ENCODE peak calls at places on chromosomes 5 and 9, in eight cellular contexts. One of them, this sample, is unnamed.

GRCh38 chr5:143432658-143433239 is 29.3 kb upstream of the NR3C1 start:
- DNase-seq in CD8-positive, alpha-beta T cell: no peak
- DNase-seq in foreskin fibroblast: no peak
- DNase-seq in endothelial cell of umbilical vein: no peak
- DNase-seq in epithelial cell of esophagus: no peak
- DNase-seq in BE2C: no peak
- DNase-seq in sigmoid colon: no peak
- DNase-seq in colonic mucosa: no peak
- DNase-seq in this sample: peak

GRCh38 chr9:31302620-31303418 is 1081.6 kb upstream of the ACO1 start:
- DNase-seq in CD8-positive, alpha-beta T cell: no peak
- DNase-seq in foreskin fibroblast: no peak
- DNase-seq in endothelial cell of umbilical vein: no peak
- DNase-seq in epithelial cell of esophagus: no peak
- DNase-seq in BE2C: no peak
- DNase-seq in sigmoid colon: no peak
- DNase-seq in colonic mucosa: no peak
- DNase-seq in this sample: no peak

GRCh38 chr5:66769030-66769733 is 173.0 kb downstream of the MAST4 start:
- DNase-seq in CD8-positive, alpha-beta T cell: no peak
- DNase-seq in foreskin fibroblast: no peak
- DNase-seq in endothelial cell of umbilical vein: no peak
- DNase-seq in epithelial cell of esophagus: no peak
- DNase-seq in BE2C: no peak
- DNase-seq in sigmoid colon: no peak
- DNase-seq in colonic mucosa: no peak
- DNase-seq in this sample: no peak

GRCh38 chr9:128728298-128728697 is 4.4 kb upstream of the ZDHHC12 start:
- DNase-seq in CD8-positive, alpha-beta T cell: no peak
- DNase-seq in foreskin fibroblast: no peak
- DNase-seq in endothelial cell of umbilical vein: no peak
- DNase-seq in epithelial cell of esophagus: no peak
- DNase-seq in BE2C: no peak
- DNase-seq in sigmoid colon: no peak
- DNase-seq in colonic mucosa: no peak
- DNase-seq in this sample: no peak

GRCh38 chr5:177429248-177430045 is 3.0 kb downstream of the GRK6 start:
- DNase-seq in CD8-positive, alpha-beta T cell: peak
- DNase-seq in foreskin fibroblast: no peak
- DNase-seq in endothelial cell of umbilical vein: no peak
- DNase-seq in epithelial cell of esophagus: no peak
- DNase-seq in BE2C: no peak
- DNase-seq in sigmoid colon: peak
- DNase-seq in colonic mucosa: peak
- DNase-seq in this sample: no peak

GRCh38 chr5:95075079-95075478 is 209.8 kb downstream of the MCTP1 start:
- DNase-seq in CD8-positive, alpha-beta T cell: no peak
- DNase-seq in foreskin fibroblast: no peak
- DNase-seq in endothelial cell of umbilical vein: no peak
- DNase-seq in epithelial cell of esophagus: no peak
- DNase-seq in BE2C: no peak
- DNase-seq in sigmoid colon: no peak
- DNase-seq in colonic mucosa: no peak
- DNase-seq in this sample: no peak

GRCh38 chr9:111839387-111839786 is 44.6 kb upstream of the SHOC1 start:
- DNase-seq in CD8-positive, alpha-beta T cell: no peak
- DNase-seq in foreskin fibroblast: peak
- DNase-seq in endothelial cell of umbilical vein: peak
- DNase-seq in epithelial cell of esophagus: no peak
- DNase-seq in BE2C: no peak
- DNase-seq in sigmoid colon: peak
- DNase-seq in colonic mucosa: no peak
- DNase-seq in this sample: no peak

GRCh38 chr9:125820100-125820804 is 73.1 kb downstream of the PBX3 start:
- DNase-seq in CD8-positive, alpha-beta T cell: no peak
- DNase-seq in foreskin fibroblast: no peak
- DNase-seq in endothelial cell of umbilical vein: no peak
- DNase-seq in epithelial cell of esophagus: no peak
- DNase-seq in BE2C: no peak
- DNase-seq in sigmoid colon: no peak
- DNase-seq in colonic mucosa: no peak
- DNase-seq in this sample: no peak

GRCh38 chr9:88722753-88723152 is 187.8 kb downstream of the NXNL2 start:
- DNase-seq in CD8-positive, alpha-beta T cell: no peak
- DNase-seq in foreskin fibroblast: no peak
- DNase-seq in endothelial cell of umbilical vein: peak
- DNase-seq in epithelial cell of esophagus: peak
- DNase-seq in BE2C: no peak
- DNase-seq in sigmoid colon: no peak
- DNase-seq in colonic mucosa: no peak
- DNase-seq in this sample: no peak

GRCh38 chr5:102599289-102599688 is 100.5 kb upstream of the SLCO6A1 start:
- DNase-seq in CD8-positive, alpha-beta T cell: no peak
- DNase-seq in foreskin fibroblast: no peak
- DNase-seq in endothelial cell of umbilical vein: no peak
- DNase-seq in epithelial cell of esophagus: no peak
- DNase-seq in BE2C: no peak
- DNase-seq in sigmoid colon: no peak
- DNase-seq in colonic mucosa: no peak
- DNase-seq in this sample: no peak

GRCh38 chr9:130116346-130116745 is 55.9 kb upstream of the NCS1 start:
- DNase-seq in CD8-positive, alpha-beta T cell: no peak
- DNase-seq in foreskin fibroblast: no peak
- DNase-seq in endothelial cell of umbilical vein: no peak
- DNase-seq in epithelial cell of esophagus: no peak
- DNase-seq in BE2C: no peak
- DNase-seq in sigmoid colon: no peak
- DNase-seq in colonic mucosa: no peak
- DNase-seq in this sample: no peak

GRCh38 chr5:150166193-150167162 is at the start of gene CDX1:
- DNase-seq in CD8-positive, alpha-beta T cell: no peak
- DNase-seq in foreskin fibroblast: no peak
- DNase-seq in endothelial cell of umbilical vein: no peak
- DNase-seq in epithelial cell of esophagus: no peak
- DNase-seq in BE2C: no peak
- DNase-seq in sigmoid colon: no peak
- DNase-seq in colonic mucosa: peak
- DNase-seq in this sample: no peak

GRCh38 chr5:154378134-154378533 is 67.7 kb upstream of the SAP30L start:
- DNase-seq in CD8-positive, alpha-beta T cell: no peak
- DNase-seq in foreskin fibroblast: no peak
- DNase-seq in endothelial cell of umbilical vein: no peak
- DNase-seq in epithelial cell of esophagus: no peak
- DNase-seq in BE2C: no peak
- DNase-seq in sigmoid colon: no peak
- DNase-seq in colonic mucosa: no peak
- DNase-seq in this sample: no peak

GRCh38 chr9:12640866-12641636 is 52.1 kb upstream of the TYRP1 start:
- DNase-seq in CD8-positive, alpha-beta T cell: no peak
- DNase-seq in foreskin fibroblast: no peak
- DNase-seq in endothelial cell of umbilical vein: no peak
- DNase-seq in epithelial cell of esophagus: no peak
- DNase-seq in BE2C: no peak
- DNase-seq in sigmoid colon: no peak
- DNase-seq in colonic mucosa: no peak
- DNase-seq in this sample: no peak
- TF ChIP-seq CTCF in CD8-positive, alpha-beta T cell: no peak
- TF ChIP-seq CTCF in foreskin fibroblast: no peak
- TF ChIP-seq CTCF in endothelial cell of umbilical vein: no peak
- TF ChIP-seq CTCF in epithelial cell of esophagus: no peak
- TF ChIP-seq CTCF in BE2C: peak
- TF ChIP-seq CTCF in sigmoid colon: no peak
- TF ChIP-seq CTCF in colonic mucosa: no peak
- TF ChIP-seq CTCF in this sample: no peak

GRCh38 chr5:10567181-10567591 is 3.3 kb downstream of the ANKRD33B start:
- DNase-seq in CD8-positive, alpha-beta T cell: no peak
- DNase-seq in foreskin fibroblast: no peak
- DNase-seq in endothelial cell of umbilical vein: no peak
- DNase-seq in epithelial cell of esophagus: no peak
- DNase-seq in BE2C: no peak
- DNase-seq in sigmoid colon: no peak
- DNase-seq in colonic mucosa: no peak
- DNase-seq in this sample: no peak
- H3K4me3 ChIP-seq in CD8-positive, alpha-beta T cell: no peak
- H3K4me3 ChIP-seq in foreskin fibroblast: peak
- H3K4me3 ChIP-seq in endothelial cell of umbilical vein: no peak
- H3K4me3 ChIP-seq in epithelial cell of esophagus: no peak
- H3K4me3 ChIP-seq in BE2C: no peak
- H3K4me3 ChIP-seq in sigmoid colon: peak
- H3K4me3 ChIP-seq in colonic mucosa: no peak
- H3K4me3 ChIP-seq in this sample: no peak

GRCh38 chr9:91740713-91741112 is 209.3 kb downstream of the ROR2 start:
- DNase-seq in CD8-positive, alpha-beta T cell: no peak
- DNase-seq in foreskin fibroblast: peak
- DNase-seq in endothelial cell of umbilical vein: no peak
- DNase-seq in epithelial cell of esophagus: peak
- DNase-seq in BE2C: no peak
- DNase-seq in sigmoid colon: peak
- DNase-seq in colonic mucosa: peak
- DNase-seq in this sample: no peak
- TF ChIP-seq CTCF in CD8-positive, alpha-beta T cell: no peak
- TF ChIP-seq CTCF in foreskin fibroblast: peak
- TF ChIP-seq CTCF in endothelial cell of umbilical vein: no peak
- TF ChIP-seq CTCF in epithelial cell of esophagus: peak
- TF ChIP-seq CTCF in BE2C: peak
- TF ChIP-seq CTCF in sigmoid colon: peak
- TF ChIP-seq CTCF in colonic mucosa: no peak
- TF ChIP-seq CTCF in this sample: no peak

DNA sequence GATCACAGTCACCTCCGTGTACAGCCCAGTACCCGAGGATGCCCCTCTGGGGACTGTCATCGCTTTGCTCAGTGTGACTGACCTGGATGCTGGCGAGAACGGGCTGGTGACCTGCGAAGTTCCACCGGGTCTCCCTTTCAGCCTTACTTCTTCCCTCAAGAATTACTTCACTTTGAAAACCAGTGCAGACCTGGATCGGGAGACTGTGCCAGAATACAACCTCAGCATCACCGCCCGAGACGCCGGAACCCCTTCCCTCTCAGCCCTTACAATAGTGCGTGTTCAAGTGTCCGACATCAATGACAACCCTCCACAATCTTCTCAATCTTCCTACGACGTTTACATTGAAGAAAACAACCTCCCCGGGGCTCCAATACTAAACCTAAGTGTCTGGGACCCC is 1.4 kb downstream of the PCDHGC3 start:
- DNase-seq in CD8-positive, alpha-beta T cell: no peak
- DNase-seq in foreskin fibroblast: no peak
- DNase-seq in endothelial cell of umbilical vein: no peak
- DNase-seq in epithelial cell of esophagus: no peak
- DNase-seq in BE2C: no peak
- DNase-seq in sigmoid colon: no peak
- DNase-seq in colonic mucosa: no peak
- DNase-seq in this sample: no peak
- H3K4me3 ChIP-seq in CD8-positive, alpha-beta T cell: no peak
- H3K4me3 ChIP-seq in foreskin fibroblast: peak
- H3K4me3 ChIP-seq in endothelial cell of umbilical vein: no peak
- H3K4me3 ChIP-seq in epithelial cell of esophagus: peak
- H3K4me3 ChIP-seq in BE2C: peak
- H3K4me3 ChIP-seq in sigmoid colon: peak
- H3K4me3 ChIP-seq in colonic mucosa: peak
- H3K4me3 ChIP-seq in this sample: peak

GRCh38 chr5:15492545-15492944 is 7.4 kb upstream of the FBXL7 start:
- DNase-seq in CD8-positive, alpha-beta T cell: no peak
- DNase-seq in foreskin fibroblast: no peak
- DNase-seq in endothelial cell of umbilical vein: no peak
- DNase-seq in epithelial cell of esophagus: peak
- DNase-seq in BE2C: no peak
- DNase-seq in sigmoid colon: no peak
- DNase-seq in colonic mucosa: no peak
- DNase-seq in this sample: no peak

GRCh38 chr5:15495026-15495425 is 5.0 kb upstream of the FBXL7 start:
- DNase-seq in CD8-positive, alpha-beta T cell: no peak
- DNase-seq in foreskin fibroblast: no peak
- DNase-seq in endothelial cell of umbilical vein: no peak
- DNase-seq in epithelial cell of esophagus: no peak
- DNase-seq in BE2C: peak
- DNase-seq in sigmoid colon: no peak
- DNase-seq in colonic mucosa: no peak
- DNase-seq in this sample: no peak

GRCh38 chr5:15487228-15487627 is 12.8 kb upstream of the FBXL7 start:
- DNase-seq in CD8-positive, alpha-beta T cell: no peak
- DNase-seq in foreskin fibroblast: no peak
- DNase-seq in endothelial cell of umbilical vein: no peak
- DNase-seq in epithelial cell of esophagus: no peak
- DNase-seq in BE2C: no peak
- DNase-seq in sigmoid colon: no peak
- DNase-seq in colonic mucosa: no peak
- DNase-seq in this sample: no peak

GRCh38 chr5:15489571-15490235 is 10.3 kb upstream of the FBXL7 start:
- DNase-seq in CD8-positive, alpha-beta T cell: no peak
- DNase-seq in foreskin fibroblast: no peak
- DNase-seq in endothelial cell of umbilical vein: no peak
- DNase-seq in epithelial cell of esophagus: peak
- DNase-seq in BE2C: peak
- DNase-seq in sigmoid colon: no peak
- DNase-seq in colonic mucosa: no peak
- DNase-seq in this sample: no peak
- TF ChIP-seq CTCF in CD8-positive, alpha-beta T cell: no peak
- TF ChIP-seq CTCF in foreskin fibroblast: no peak
- TF ChIP-seq CTCF in endothelial cell of umbilical vein: no peak
- TF ChIP-seq CTCF in epithelial cell of esophagus: no peak
- TF ChIP-seq CTCF in BE2C: no peak
- TF ChIP-seq CTCF in sigmoid colon: no peak
- TF ChIP-seq CTCF in colonic mucosa: no peak
- TF ChIP-seq CTCF in this sample: no peak

DNA sequence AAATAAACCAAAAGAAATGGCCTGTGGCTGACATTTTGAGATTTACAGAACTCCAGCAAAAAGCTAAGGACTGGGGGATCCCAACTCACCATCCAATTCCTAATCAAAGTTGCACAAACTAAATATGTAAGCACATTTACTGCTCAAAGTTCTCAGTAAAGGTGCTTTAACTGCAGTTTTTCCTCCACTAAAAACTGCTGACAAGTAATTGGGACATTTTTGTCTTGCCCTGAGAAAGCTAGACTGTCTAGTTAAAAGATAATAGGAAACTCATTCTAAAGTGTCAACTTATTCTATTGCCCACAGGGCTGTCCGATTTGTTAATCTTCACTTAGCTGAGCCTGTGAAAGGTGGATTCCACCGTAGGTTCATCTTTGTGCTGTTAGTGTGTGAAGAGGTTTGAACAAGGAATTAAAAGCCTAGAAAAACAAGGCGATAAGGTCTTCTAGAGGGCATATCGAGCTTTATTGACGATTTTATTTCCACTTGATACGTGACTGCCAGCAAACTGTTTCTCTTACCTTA is 1.0 kb downstream of the DOCK8 start:
- DNase-seq in CD8-positive, alpha-beta T cell: no peak
- DNase-seq in foreskin fibroblast: no peak
- DNase-seq in endothelial cell of umbilical vein: no peak
- DNase-seq in epithelial cell of esophagus: no peak
- DNase-seq in BE2C: no peak
- DNase-seq in sigmoid colon: no peak
- DNase-seq in colonic mucosa: no peak
- DNase-seq in this sample: no peak
- H3K4me3 ChIP-seq in CD8-positive, alpha-beta T cell: peak
- H3K4me3 ChIP-seq in foreskin fibroblast: no peak
- H3K4me3 ChIP-seq in endothelial cell of umbilical vein: no peak
- H3K4me3 ChIP-seq in epithelial cell of esophagus: peak
- H3K4me3 ChIP-seq in BE2C: no peak
- H3K4me3 ChIP-seq in sigmoid colon: peak
- H3K4me3 ChIP-seq in colonic mucosa: peak
- H3K4me3 ChIP-seq in this sample: no peak

GRCh38 chr9:4614627-4615026 is 47.5 kb upstream of the PLPP6 start:
- DNase-seq in CD8-positive, alpha-beta T cell: no peak
- DNase-seq in foreskin fibroblast: no peak
- DNase-seq in endothelial cell of umbilical vein: no peak
- DNase-seq in epithelial cell of esophagus: no peak
- DNase-seq in BE2C: no peak
- DNase-seq in sigmoid colon: no peak
- DNase-seq in colonic mucosa: no peak
- DNase-seq in this sample: no peak
- TF ChIP-seq CTCF in CD8-positive, alpha-beta T cell: no peak
- TF ChIP-seq CTCF in foreskin fibroblast: no peak
- TF ChIP-seq CTCF in endothelial cell of umbilical vein: no peak
- TF ChIP-seq CTCF in epithelial cell of esophagus: no peak
- TF ChIP-seq CTCF in BE2C: no peak
- TF ChIP-seq CTCF in sigmoid colon: no peak
- TF ChIP-seq CTCF in colonic mucosa: no peak
- TF ChIP-seq CTCF in this sample: no peak

This sample was measured in HFF-Myc.